ENCODE peak calls at places on chromosomes 4 and X, in nine cellular contexts. Z is astrocyte of the cerebellum, R is colonic mucosa, M is lower lobe of right lung, H is fibroblast of mammary gland, A is lower leg skin, L is left lung, P is AG09309, D is fibroblast of lung. W is an unnamed sample.
A peak's percentile ranks its signal among the peaks of the same experiment; 100 is the strongest.

GRCh38 chrX:10897768-10898167 is 213.4 kb upstream of the HCCS start:
- DNase-seq in Z (no peak), R (no peak), M (no peak), H (no peak), A (no peak), L (no peak), P (no peak), D (no peak), W (no peak)

GRCh38 chrX:77749695-77750094 is 36.3 kb downstream of the ATRX start:
- DNase-seq in Z (no peak), R (no peak), M (no peak), H (peak; percentile 84), A (no peak), L (no peak), P (no peak), D (peak; percentile 57), W (no peak)

GRCh38 chr4:137960371-137961050 is 281.6 kb downstream of the SLC7A11 start:
- DNase-seq in Z (peak; percentile 63), R (no peak), M (no peak), H (peak; percentile 95), A (no peak), L (no peak), P (no peak), D (peak; percentile 90), W (no peak)

GRCh38 chr4:104591505-104591904 is 96.8 kb upstream of the CXXC4 start:
- DNase-seq in Z (no peak), R (no peak), M (peak; percentile 35), H (no peak), A (no peak), L (peak; percentile 55), P (no peak), D (no peak), W (no peak)

GRCh38 chr4:19739101-19739651 is 512.5 kb upstream of the SLIT2 start:
- DNase-seq in Z (peak; percentile 91), R (no peak), M (no peak), H (peak; percentile 89), A (no peak), L (no peak), P (peak; percentile 47), D (peak; percentile 95), W (no peak)

GRCh38 chrX:22699591-22700091 is 300.1 kb upstream of the DDX53 start:
- DNase-seq in Z (peak; percentile 67), R (no peak), M (no peak), H (peak; percentile 69), A (no peak), L (no peak), P (no peak), D (peak; percentile 86), W (no peak)

GRCh38 chr4:78596111-78596742 is 44.7 kb downstream of the ANXA3 start:
- DNase-seq in Z (no peak), R (peak; percentile 45), M (no peak), H (no peak), A (no peak), L (no peak), P (no peak), D (no peak), W (no peak)

GRCh38 chrX:18871161-18871880 is 112.6 kb downstream of the PHKA2 start:
- DNase-seq in Z (no peak), R (no peak), M (no peak), H (peak; percentile 13), A (peak; percentile 54), L (no peak), P (no peak), D (peak; percentile 17), W (no peak)

GRCh38 chrX:72050011-72050410 is 81.7 kb downstream of the RTL5 start:
- DNase-seq in Z (no peak), R (no peak), M (no peak), H (peak; percentile 38), A (peak; percentile 54), L (no peak), P (no peak), D (no peak), W (no peak)

GRCh38 chr4:163137581-163137980 is 29.1 kb downstream of the NAF1 start:
- DNase-seq in Z (no peak), R (no peak), M (no peak), H (no peak), A (no peak), L (no peak), P (no peak), D (peak; percentile 53), W (no peak)

GRCh38 chrX:41381685-41382084 is 47.7 kb downstream of the DDX3X start:
- DNase-seq in Z (peak; percentile 4), R (peak; percentile 62), M (peak; percentile 61), H (peak; percentile 97), A (peak; percentile 90), L (peak; percentile 69), P (peak; percentile 41), D (peak; percentile 69), W (no peak)

GRCh38 chr4:141912831-141913230 is 276.4 kb downstream of the IL15 start:
- DNase-seq in Z (no peak), R (peak; percentile 36), M (no peak), H (peak; percentile 4), A (no peak), L (no peak), P (no peak), D (no peak), W (no peak)

GRCh38 chr4:47913858-47914218 is 545 bp downstream of the NFXL1 start:
- DNase-seq in Z (no peak), R (peak; percentile 63), M (peak; percentile 63), H (no peak), A (peak; percentile 90), L (peak; percentile 57), P (no peak), D (peak; percentile 12), W (peak; percentile 79)

GRCh38 chrX:25018682-25019081 is 2.9 kb upstream of the ARX start:
- DNase-seq in Z (no peak), R (no peak), M (no peak), H (no peak), A (no peak), L (no peak), P (no peak), D (no peak), W (no peak)

GRCh38 chrX:25017667-25018247 is 2.0 kb upstream of the ARX start:
- DNase-seq in Z (no peak), R (no peak), M (no peak), H (no peak), A (no peak), L (no peak), P (no peak), D (no peak), W (no peak)

GRCh38 chrX:25016361-25016671 is 551 bp upstream of the ARX start:
- DNase-seq in Z (no peak), R (no peak), M (no peak), H (no peak), A (no peak), L (no peak), P (no peak), D (no peak), W (no peak)

GRCh38 chrX:25015486-25016360 is at the start of gene ARX:
- DNase-seq in Z (peak; percentile 15), R (peak; percentile 54), M (no peak), H (peak; percentile 44), A (no peak), L (peak; percentile 48), P (no peak), D (peak; percentile 53), W (no peak)

DNA sequence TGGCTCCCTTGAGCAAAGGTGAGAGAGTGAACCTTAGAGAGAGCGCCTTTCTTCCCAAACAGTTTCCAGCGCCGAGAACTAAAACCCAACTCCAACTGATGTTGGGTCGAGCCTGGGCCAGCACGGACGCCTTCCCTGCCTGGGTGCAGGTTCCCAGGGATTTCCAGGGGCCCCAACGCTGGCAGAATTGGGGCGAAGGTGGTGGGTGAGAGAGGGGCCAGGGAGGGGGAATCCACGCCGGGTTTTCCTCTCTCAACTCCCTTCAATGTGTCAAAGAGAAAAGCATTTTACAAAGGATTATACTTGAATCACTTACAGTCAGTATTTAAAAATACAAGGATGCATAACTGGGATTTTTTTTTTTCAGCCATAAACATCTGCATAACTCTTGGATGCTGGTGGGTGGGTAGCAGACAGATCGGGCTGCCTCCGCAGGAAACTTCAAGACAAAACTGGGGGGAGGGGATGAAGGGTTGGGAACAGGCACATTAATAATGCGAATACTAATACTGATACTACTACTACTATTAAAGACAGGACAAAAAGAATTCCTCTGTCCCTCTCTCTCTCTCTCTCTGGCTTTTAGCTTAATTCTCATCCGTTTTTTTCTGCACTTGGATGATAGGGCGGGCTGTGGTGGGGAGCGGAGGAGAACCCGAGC is 1.3 kb upstream of the ARX start:
- DNase-seq in Z (no peak), R (no peak), M (no peak), H (no peak), A (no peak), L (no peak), P (no peak), D (no peak), W (no peak)
- TF ChIP-seq CTCF in Z (no peak), R (no peak), M (no peak), H (no peak), A (no peak), L (no peak), P (no peak), D (no peak), W (no peak)

DNA sequence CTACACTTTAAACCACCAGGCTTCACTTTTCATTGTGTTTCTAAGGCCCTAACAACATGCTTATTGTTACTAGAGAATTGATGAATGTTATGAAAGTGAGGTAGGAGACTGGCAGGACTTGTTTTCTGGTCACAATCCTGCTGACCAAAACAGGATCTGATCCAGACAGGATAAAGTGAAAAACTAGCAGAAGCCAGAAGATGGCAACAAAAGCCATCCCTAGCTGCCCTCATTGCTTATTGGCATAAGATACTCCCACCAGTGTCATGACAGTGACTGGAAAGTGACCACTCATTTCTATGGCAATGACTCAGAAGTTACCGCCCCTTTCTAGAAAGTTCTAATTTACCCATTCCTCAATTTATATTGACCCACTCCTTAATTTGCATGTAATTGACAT is 29.9 kb upstream of the FGG start:
- DNase-seq in Z (no peak), R (no peak), M (no peak), H (peak; percentile 17), A (no peak), L (no peak), P (no peak), D (no peak), W (no peak)
- TF ChIP-seq CTCF in Z (no peak), R (no peak), M (no peak), H (no peak), A (no peak), L (no peak), P (no peak), D (no peak), W (no peak)

GRCh38 chrX:69615779-69616519 is at the start of gene EDA:
- DNase-seq in Z (peak; percentile 24), R (peak; percentile 77), M (peak; percentile 87), H (peak; percentile 70), A (peak; percentile 93), L (peak; percentile 81), P (no peak), D (peak; percentile 28), W (peak; percentile 84)
- TF ChIP-seq CTCF in Z (no peak), R (no peak), M (no peak), H (no peak), A (no peak), L (no peak), P (no peak), D (no peak), W (no peak)

GRCh38 chr4:34046580-34046979 is 2197.7 kb downstream of the ARAP2 start:
- DNase-seq in Z (peak; percentile 29), R (no peak), M (no peak), H (peak; percentile 82), A (no peak), L (no peak), P (peak; percentile 27), D (peak; percentile 66), W (no peak)

GRCh38 chr4:34043131-34043530 is 2201.2 kb downstream of the ARAP2 start:
- DNase-seq in Z (no peak), R (no peak), M (no peak), H (peak; percentile 12), A (no peak), L (no peak), P (no peak), D (no peak), W (no peak)

GRCh38 chr4:34047363-34047762 is 2197.0 kb downstream of the ARAP2 start:
- DNase-seq in Z (no peak), R (no peak), M (no peak), H (no peak), A (no peak), L (no peak), P (no peak), D (no peak), W (no peak)
- TF ChIP-seq CTCF in Z (no peak), R (no peak), M (no peak), H (no peak), A (no peak), L (no peak), P (no peak), D (no peak), W (no peak)

W was measured in suprapubic skin.